ENCODE peak calls at places on chromosomes 3 and 15, in eight cellular contexts. Y is sigmoid colon, H is body of pancreas, Z is cardiac muscle cell, V is tibial artery, W is WERI-Rb-1, B is transverse colon, I is ovary. O is an unnamed sample. For H3K9me3, the result is how much of the 10 kb centered on the place peaks cover.

GRCh38 chr15:75036269-75036668 is 12.9 kb downstream of the PPCDC start:
- DNase-seq in Z (no peak), Y (no peak), V (no peak), I (no peak), B (peak), W (no peak), H (peak), O (no peak)

GRCh38 chr3:45677045-45677436 is 12.2 kb upstream of the SACM1L start:
- DNase-seq in V (no peak), B (peak), Z (peak), Y (peak), I (no peak), H (no peak), W (no peak), O (no peak)

GRCh38 chr3:24487325-24488242 is 7.1 kb downstream of the THRB start:
- DNase-seq in H (no peak), Z (no peak), I (no peak), W (no peak), V (no peak), Y (no peak), B (no peak), O (no peak)

GRCh38 chr3:195154793-195155535 is 116.0 kb downstream of the XXYLT1 start:
- DNase-seq in W (no peak), H (peak), Y (peak), Z (peak), I (peak), V (peak), B (peak), O (peak)

GRCh38 chr15:42955518-42955917 is 34.9 kb upstream of the TTBK2 start:
- DNase-seq in W (no peak), B (no peak), Y (no peak), Z (peak), V (no peak), I (no peak), H (no peak), O (no peak)

GRCh38 chr3:169091196-169091595 is 572.3 kb downstream of the MECOM start:
- DNase-seq in Z (peak), I (no peak), W (no peak), B (no peak), V (no peak), H (no peak), Y (no peak), O (no peak)

GRCh38 chr15:80489030-80489594 is 84.9 kb downstream of the ARNT2 start:
- DNase-seq in V (no peak), H (no peak), B (no peak), W (no peak), I (no peak), Y (no peak), Z (peak), O (no peak)

GRCh38 chr15:52527898-52528464 is 699 bp downstream of the MYO5A start:
- DNase-seq in Y (peak), Z (peak), V (peak), B (peak), I (no peak), W (peak), H (peak), O (peak)

GRCh38 chr15:39188930-39189329 is 391.9 kb upstream of the THBS1 start:
- DNase-seq in B (no peak), V (no peak), Y (no peak), H (peak), Z (peak), W (no peak), I (no peak), O (no peak)

GRCh38 chr15:93278006-93278405 is 189.0 kb upstream of the RGMA start:
- DNase-seq in W (no peak), B (no peak), H (no peak), Y (no peak), Z (no peak), V (no peak), I (no peak), O (no peak)

GRCh38 chr3:42637001-42637400 is 16.5 kb upstream of the ZBTB47 start:
- DNase-seq in V (no peak), Z (no peak), I (no peak), W (no peak), H (no peak), B (no peak), Y (no peak), O (no peak)

GRCh38 chr3:42640771-42641370 is 12.6 kb upstream of the ZBTB47 start:
- DNase-seq in B (no peak), V (no peak), H (no peak), Z (no peak), W (no peak), I (no peak), Y (no peak), O (no peak)

GRCh38 chr3:42640129-42640528 is 13.4 kb upstream of the ZBTB47 start:
- DNase-seq in V (no peak), H (no peak), Z (no peak), I (no peak), Y (no peak), B (no peak), W (no peak), O (no peak)

GRCh38 chr3:42638339-42638842 is 15.1 kb upstream of the ZBTB47 start:
- DNase-seq in B (no peak), Y (no peak), I (no peak), H (no peak), Z (no peak), W (no peak), V (no peak), O (no peak)

DNA sequence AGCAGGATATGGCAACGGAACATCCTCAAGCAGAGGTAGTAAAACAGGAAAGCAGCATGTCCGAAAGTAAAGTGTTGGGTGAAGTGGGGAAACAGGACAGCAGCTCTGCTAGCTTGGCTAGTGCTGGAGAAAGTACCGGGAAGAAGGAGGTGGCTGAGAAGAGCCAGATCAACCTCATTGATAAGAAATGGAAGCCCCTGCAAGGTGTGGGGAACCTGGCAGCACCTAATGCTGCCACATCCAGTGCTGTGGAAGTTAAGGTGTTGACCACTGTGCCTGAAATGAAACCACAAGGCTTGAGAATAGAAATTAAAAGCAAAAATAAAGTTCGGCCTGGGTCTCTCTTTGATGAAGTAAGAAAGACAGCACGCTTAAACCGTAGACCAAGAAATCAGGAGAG is 14.3 kb upstream of the ZBTB47 start:
- DNase-seq in Z (no peak), I (no peak), H (no peak), W (no peak), Y (no peak), V (no peak), B (no peak), O (no peak)
- H3K27ac ChIP-seq in Z (no peak), I (no peak), H (no peak), W (no peak), Y (peak), V (peak), B (peak), O (peak)

GRCh38 chr3:43353923-43354670 is 67.8 kb downstream of the SNRK start:
- DNase-seq in B (no peak), W (no peak), H (no peak), V (no peak), I (no peak), Z (no peak), Y (no peak), O (no peak)
- H3K9me3 ChIP-seq in B (under half), W (under half), H (under half), V (under half), I (under half), Z (under half), Y (under half), O (under half)

GRCh38 chr3:121894191-121894990 is at the start of gene SLC15A2:
- DNase-seq in V (no peak), Y (no peak), H (peak), W (peak), I (no peak), Z (peak), B (no peak), O (peak)
- H3K4me3 ChIP-seq in V (no peak), Y (peak), H (no peak), W (no peak), I (no peak), Z (no peak), B (no peak), O (no peak)

DNA sequence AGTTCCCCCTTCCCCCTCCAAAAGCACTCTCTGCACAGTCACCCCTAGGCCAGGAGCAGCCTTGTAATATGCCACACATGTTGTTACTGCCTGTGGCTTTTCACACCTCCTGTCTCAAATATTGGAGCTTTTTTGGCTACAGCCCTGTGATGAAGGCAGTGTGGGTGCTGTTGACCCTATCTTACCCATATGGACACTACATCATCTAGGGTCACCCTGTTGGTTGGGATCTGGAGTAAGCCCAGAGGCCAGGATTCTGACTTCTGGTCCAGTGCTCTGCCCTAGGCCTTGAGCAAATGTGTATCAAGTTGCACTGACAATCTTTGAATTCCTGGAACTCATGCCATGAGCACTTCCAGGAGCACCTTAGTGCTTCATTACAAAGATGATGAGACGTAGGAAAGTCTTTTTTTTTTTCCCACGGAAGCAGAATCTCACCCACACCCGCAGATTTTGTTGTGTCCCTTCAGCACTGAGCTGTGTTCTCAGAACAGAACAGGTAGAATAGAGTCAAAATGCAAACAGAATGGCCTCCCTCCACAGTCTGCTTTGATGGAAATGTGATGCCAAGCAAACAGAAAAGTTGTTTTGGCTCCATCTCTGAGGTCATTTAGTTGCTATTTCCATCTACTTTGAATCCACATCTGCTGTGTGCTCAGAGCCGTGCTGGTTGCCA is 49.6 kb downstream of the SMAD3 start:
- DNase-seq in Y (no peak), V (peak), I (no peak), B (no peak), H (no peak), Z (no peak), W (no peak), O (no peak)
- H3K27ac ChIP-seq in Y (peak), V (no peak), I (no peak), B (peak), H (peak), Z (no peak), W (no peak), O (no peak)

DNA sequence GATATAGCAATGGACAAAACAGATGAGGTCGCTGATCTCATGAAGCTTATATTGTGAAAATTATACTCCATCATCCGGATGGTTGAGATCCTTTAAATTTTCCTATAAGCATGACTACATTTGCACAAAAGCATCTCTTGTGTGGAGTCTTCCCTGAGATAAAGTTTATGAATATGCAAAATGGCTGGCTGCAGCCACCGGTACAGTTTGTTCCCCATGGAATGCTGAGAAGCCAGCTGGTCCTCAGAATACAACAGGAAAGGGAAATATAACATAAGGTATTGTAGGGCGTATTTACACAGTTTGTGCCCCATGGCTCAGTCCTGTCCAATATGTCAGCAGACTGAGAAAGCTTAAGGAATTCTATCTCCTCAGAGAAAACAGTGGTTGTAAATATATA is 468.6 kb downstream of the CNTN6 start:
- DNase-seq in H (no peak), I (no peak), Z (no peak), V (no peak), W (no peak), Y (no peak), B (no peak), O (no peak)
- H3K9me3 ChIP-seq in H (under half), I (under half), Z (under half), V (under half), W (under half), Y (under half), B (under half), O (under half)

GRCh38 chr3:60010778-60011177 is 961.0 kb upstream of the CFAP20DC start:
- DNase-seq in Z (no peak), Y (no peak), B (no peak), V (no peak), W (no peak), I (no peak), H (no peak), O (no peak)
- H3K4me3 ChIP-seq in Z (no peak), Y (no peak), B (no peak), V (no peak), W (no peak), I (no peak), H (no peak), O (no peak)

GRCh38 chr3:129829640-129830039 is 63.9 kb downstream of the TMCC1 start:
- DNase-seq in I (peak), Y (no peak), Z (peak), H (peak), B (peak), W (peak), V (peak), O (no peak)
- H3K27ac ChIP-seq in I (no peak), Y (peak), Z (no peak), H (no peak), B (peak), W (no peak), V (peak), O (no peak)

GRCh38 chr15:33044598-33044997 is 149.9 kb downstream of the FMN1 start:
- DNase-seq in I (no peak), B (no peak), W (no peak), V (no peak), H (no peak), Z (no peak), Y (no peak), O (no peak)
- H3K9me3 ChIP-seq in I (under half), B (under half), W (under half), V (under half), H (under half), Z (under half), Y (under half), O (under half)